ENCODE peak calls at places on chromosome 15, in nine cellular contexts. One of them, this sample, is unnamed.

GRCh38 chr15:61651267-61651666 is 409.0 kb downstream of the VPS13C start:
- DNase-seq in hepatocyte: no peak
- DNase-seq in GM23338: no peak
- DNase-seq in GM23248: no peak
- DNase-seq in HCT116: no peak
- DNase-seq in OCI-LY7: no peak
- DNase-seq in PC-3: no peak
- DNase-seq in MM.1S: no peak
- DNase-seq in neural progenitor cell: peak; percentile 21
- DNase-seq in this sample: no peak

GRCh38 chr15:71595846-71596553 is 214.4 kb upstream of the NR2E3 start:
- DNase-seq in hepatocyte: no peak
- DNase-seq in GM23338: no peak
- DNase-seq in GM23248: peak; percentile 55
- DNase-seq in HCT116: no peak
- DNase-seq in OCI-LY7: no peak
- DNase-seq in PC-3: no peak
- DNase-seq in MM.1S: no peak
- DNase-seq in neural progenitor cell: no peak
- DNase-seq in this sample: no peak

GRCh38 chr15:33586791-33587697 is 276.3 kb downstream of the RYR3 start:
- DNase-seq in hepatocyte: no peak
- DNase-seq in GM23338: no peak
- DNase-seq in GM23248: no peak
- DNase-seq in HCT116: no peak
- DNase-seq in OCI-LY7: no peak
- DNase-seq in PC-3: no peak
- DNase-seq in MM.1S: no peak
- DNase-seq in neural progenitor cell: no peak
- DNase-seq in this sample: no peak

GRCh38 chr15:40295870-40296560 is 11.7 kb downstream of the PLCB2 start:
- DNase-seq in hepatocyte: no peak
- DNase-seq in GM23338: no peak
- DNase-seq in GM23248: peak; percentile 16
- DNase-seq in HCT116: no peak
- DNase-seq in OCI-LY7: no peak
- DNase-seq in PC-3: no peak
- DNase-seq in MM.1S: no peak
- DNase-seq in neural progenitor cell: no peak
- DNase-seq in this sample: no peak

GRCh38 chr15:82100116-82100795 is 54.4 kb upstream of the MEX3B start:
- DNase-seq in hepatocyte: no peak
- DNase-seq in GM23338: peak; percentile 46
- DNase-seq in GM23248: peak; percentile 31
- DNase-seq in HCT116: no peak
- DNase-seq in OCI-LY7: no peak
- DNase-seq in PC-3: no peak
- DNase-seq in MM.1S: no peak
- DNase-seq in neural progenitor cell: peak; percentile 15
- DNase-seq in this sample: no peak

GRCh38 chr15:49040151-49040550 is 6.1 kb downstream of the SECISBP2L start:
- DNase-seq in hepatocyte: no peak
- DNase-seq in GM23338: no peak
- DNase-seq in GM23248: no peak
- DNase-seq in HCT116: no peak
- DNase-seq in OCI-LY7: no peak
- DNase-seq in PC-3: no peak
- DNase-seq in MM.1S: no peak
- DNase-seq in neural progenitor cell: no peak
- DNase-seq in this sample: no peak

GRCh38 chr15:93019971-93020370 is 69.0 kb downstream of the RGMA start:
- DNase-seq in hepatocyte: no peak
- DNase-seq in GM23338: no peak
- DNase-seq in GM23248: no peak
- DNase-seq in HCT116: no peak
- DNase-seq in OCI-LY7: no peak
- DNase-seq in PC-3: no peak
- DNase-seq in MM.1S: no peak
- DNase-seq in neural progenitor cell: no peak
- DNase-seq in this sample: no peak

GRCh38 chr15:67373971-67374370 is 119.4 kb downstream of the IQCH start:
- DNase-seq in hepatocyte: no peak
- DNase-seq in GM23338: no peak
- DNase-seq in GM23248: no peak
- DNase-seq in HCT116: no peak
- DNase-seq in OCI-LY7: no peak
- DNase-seq in PC-3: no peak
- DNase-seq in MM.1S: no peak
- DNase-seq in neural progenitor cell: no peak
- DNase-seq in this sample: no peak

GRCh38 chr15:69497634-69498033 is 45.0 kb downstream of the RPLP1 start:
- DNase-seq in hepatocyte: no peak
- DNase-seq in GM23338: no peak
- DNase-seq in GM23248: no peak
- DNase-seq in HCT116: no peak
- DNase-seq in OCI-LY7: no peak
- DNase-seq in PC-3: no peak
- DNase-seq in MM.1S: no peak
- DNase-seq in neural progenitor cell: no peak
- DNase-seq in this sample: no peak

GRCh38 chr15:38671675-38672141 is 107.1 kb upstream of the RASGRP1 start:
- DNase-seq in hepatocyte: no peak
- DNase-seq in GM23338: no peak
- DNase-seq in GM23248: peak; percentile 57
- DNase-seq in HCT116: no peak
- DNase-seq in OCI-LY7: peak; percentile 27
- DNase-seq in PC-3: no peak
- DNase-seq in MM.1S: no peak
- DNase-seq in neural progenitor cell: no peak
- DNase-seq in this sample: peak; percentile 9

GRCh38 chr15:92322566-92323355 is 70.9 kb upstream of the ST8SIA2 start:
- DNase-seq in hepatocyte: no peak
- DNase-seq in GM23338: no peak
- DNase-seq in GM23248: no peak
- DNase-seq in HCT116: no peak
- DNase-seq in OCI-LY7: no peak
- DNase-seq in PC-3: no peak
- DNase-seq in MM.1S: no peak
- DNase-seq in neural progenitor cell: no peak
- DNase-seq in this sample: no peak

GRCh38 chr15:86162676-86163075 is 83.0 kb downstream of the AGBL1 start:
- DNase-seq in hepatocyte: no peak
- DNase-seq in GM23338: no peak
- DNase-seq in GM23248: no peak
- DNase-seq in HCT116: no peak
- DNase-seq in OCI-LY7: no peak
- DNase-seq in PC-3: no peak
- DNase-seq in MM.1S: no peak
- DNase-seq in neural progenitor cell: no peak
- DNase-seq in this sample: no peak

GRCh38 chr15:40302981-40303380 is 4.8 kb downstream of the PLCB2 start:
- DNase-seq in hepatocyte: no peak
- DNase-seq in GM23338: no peak
- DNase-seq in GM23248: no peak
- DNase-seq in HCT116: no peak
- DNase-seq in OCI-LY7: no peak
- DNase-seq in PC-3: no peak
- DNase-seq in MM.1S: no peak
- DNase-seq in neural progenitor cell: no peak
- DNase-seq in this sample: no peak

GRCh38 chr15:46543626-46544025 is 908.8 kb downstream of the SQOR start:
- DNase-seq in hepatocyte: no peak
- DNase-seq in GM23338: no peak
- DNase-seq in GM23248: no peak
- DNase-seq in HCT116: no peak
- DNase-seq in OCI-LY7: no peak
- DNase-seq in PC-3: no peak
- DNase-seq in MM.1S: no peak
- DNase-seq in neural progenitor cell: no peak
- DNase-seq in this sample: no peak
- TF ChIP-seq EZH2phosphoT487 in hepatocyte: no peak
- TF ChIP-seq EZH2phosphoT487 in GM23338: no peak
- TF ChIP-seq EZH2phosphoT487 in GM23248: no peak
- TF ChIP-seq EZH2phosphoT487 in HCT116: no peak
- TF ChIP-seq EZH2phosphoT487 in OCI-LY7: no peak
- TF ChIP-seq EZH2phosphoT487 in PC-3: no peak
- TF ChIP-seq EZH2phosphoT487 in MM.1S: no peak
- TF ChIP-seq EZH2phosphoT487 in neural progenitor cell: no peak
- TF ChIP-seq EZH2phosphoT487 in this sample: no peak

DNA sequence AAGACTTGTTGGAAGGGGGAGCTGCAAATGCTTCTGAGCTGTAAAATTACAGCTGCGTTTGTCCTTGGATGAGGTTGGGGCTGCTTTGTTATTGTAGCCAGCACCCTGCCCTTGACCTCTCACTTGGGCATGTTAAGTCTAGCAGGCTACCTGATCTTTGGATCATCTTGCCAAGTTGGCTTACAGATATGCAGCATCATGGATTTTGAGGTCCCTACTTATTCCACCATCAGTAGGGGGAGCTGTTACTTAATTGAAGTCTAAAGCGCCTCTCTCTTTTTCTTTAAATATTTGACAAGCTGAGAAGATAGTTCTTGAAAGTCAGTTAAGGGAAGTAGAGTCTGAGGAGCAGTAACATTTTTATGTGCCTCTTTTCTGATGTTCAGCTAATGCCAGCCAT is 793.0 kb downstream of the MCTP2 start:
- DNase-seq in hepatocyte: peak; percentile 54
- DNase-seq in GM23338: peak; percentile 86
- DNase-seq in GM23248: peak; percentile 73
- DNase-seq in HCT116: peak; percentile 24
- DNase-seq in OCI-LY7: peak; percentile 19
- DNase-seq in PC-3: peak; percentile 60
- DNase-seq in MM.1S: peak; percentile 46
- DNase-seq in neural progenitor cell: peak; percentile 71
- DNase-seq in this sample: no peak
- TF ChIP-seq EZH2phosphoT487 in hepatocyte: no peak
- TF ChIP-seq EZH2phosphoT487 in GM23338: no peak
- TF ChIP-seq EZH2phosphoT487 in GM23248: no peak
- TF ChIP-seq EZH2phosphoT487 in HCT116: no peak
- TF ChIP-seq EZH2phosphoT487 in OCI-LY7: no peak
- TF ChIP-seq EZH2phosphoT487 in PC-3: no peak
- TF ChIP-seq EZH2phosphoT487 in MM.1S: no peak
- TF ChIP-seq EZH2phosphoT487 in neural progenitor cell: no peak
- TF ChIP-seq EZH2phosphoT487 in this sample: no peak

DNA sequence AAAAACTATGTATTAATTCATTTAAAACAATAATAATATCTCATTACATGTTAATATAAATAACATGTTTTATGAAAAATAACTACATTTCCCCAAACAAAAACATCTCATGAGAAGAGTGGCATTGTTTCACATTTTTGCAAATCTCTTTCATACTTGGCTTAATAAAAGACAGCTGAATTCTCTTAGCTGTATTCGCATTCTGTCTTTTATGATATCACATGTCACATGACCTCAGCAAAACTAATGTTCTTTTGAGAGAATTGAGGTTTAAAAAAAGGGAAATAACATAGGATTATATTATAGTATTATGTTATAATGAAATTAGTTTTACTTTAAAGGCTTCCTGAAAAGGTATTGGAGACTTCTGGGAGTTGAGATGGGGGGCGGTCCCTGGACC is 48.4 kb upstream of the SPPL2A start:
- DNase-seq in hepatocyte: no peak
- DNase-seq in GM23338: no peak
- DNase-seq in GM23248: peak; percentile 17
- DNase-seq in HCT116: no peak
- DNase-seq in OCI-LY7: no peak
- DNase-seq in PC-3: no peak
- DNase-seq in MM.1S: no peak
- DNase-seq in neural progenitor cell: no peak
- DNase-seq in this sample: no peak
- TF ChIP-seq EZH2phosphoT487 in hepatocyte: no peak
- TF ChIP-seq EZH2phosphoT487 in GM23338: no peak
- TF ChIP-seq EZH2phosphoT487 in GM23248: no peak
- TF ChIP-seq EZH2phosphoT487 in HCT116: no peak
- TF ChIP-seq EZH2phosphoT487 in OCI-LY7: no peak
- TF ChIP-seq EZH2phosphoT487 in PC-3: no peak
- TF ChIP-seq EZH2phosphoT487 in MM.1S: no peak
- TF ChIP-seq EZH2phosphoT487 in neural progenitor cell: no peak
- TF ChIP-seq EZH2phosphoT487 in this sample: no peak

GRCh38 chr15:51229907-51230328 is 108.5 kb downstream of the CYP19A1 start:
- DNase-seq in hepatocyte: peak; percentile 48
- DNase-seq in GM23338: peak; percentile 64
- DNase-seq in GM23248: peak; percentile 72
- DNase-seq in HCT116: no peak
- DNase-seq in OCI-LY7: peak; percentile 2
- DNase-seq in PC-3: peak; percentile 31
- DNase-seq in MM.1S: peak; percentile 69
- DNase-seq in neural progenitor cell: peak; percentile 65
- DNase-seq in this sample: peak; percentile 55

GRCh38 chr15:51223771-51224229 is 114.6 kb downstream of the CYP19A1 start:
- DNase-seq in hepatocyte: no peak
- DNase-seq in GM23338: no peak
- DNase-seq in GM23248: peak; percentile 96
- DNase-seq in HCT116: peak; percentile 65
- DNase-seq in OCI-LY7: no peak
- DNase-seq in PC-3: peak; percentile 78
- DNase-seq in MM.1S: no peak
- DNase-seq in neural progenitor cell: no peak
- DNase-seq in this sample: no peak

GRCh38 chr15:51226813-51227212 is 111.6 kb downstream of the CYP19A1 start:
- DNase-seq in hepatocyte: no peak
- DNase-seq in GM23338: no peak
- DNase-seq in GM23248: no peak
- DNase-seq in HCT116: no peak
- DNase-seq in OCI-LY7: no peak
- DNase-seq in PC-3: no peak
- DNase-seq in MM.1S: no peak
- DNase-seq in neural progenitor cell: no peak
- DNase-seq in this sample: no peak

GRCh38 chr15:51224428-51224827 is 114.0 kb downstream of the CYP19A1 start:
- DNase-seq in hepatocyte: no peak
- DNase-seq in GM23338: no peak
- DNase-seq in GM23248: peak; percentile 53
- DNase-seq in HCT116: no peak
- DNase-seq in OCI-LY7: no peak
- DNase-seq in PC-3: no peak
- DNase-seq in MM.1S: no peak
- DNase-seq in neural progenitor cell: no peak
- DNase-seq in this sample: no peak

DNA sequence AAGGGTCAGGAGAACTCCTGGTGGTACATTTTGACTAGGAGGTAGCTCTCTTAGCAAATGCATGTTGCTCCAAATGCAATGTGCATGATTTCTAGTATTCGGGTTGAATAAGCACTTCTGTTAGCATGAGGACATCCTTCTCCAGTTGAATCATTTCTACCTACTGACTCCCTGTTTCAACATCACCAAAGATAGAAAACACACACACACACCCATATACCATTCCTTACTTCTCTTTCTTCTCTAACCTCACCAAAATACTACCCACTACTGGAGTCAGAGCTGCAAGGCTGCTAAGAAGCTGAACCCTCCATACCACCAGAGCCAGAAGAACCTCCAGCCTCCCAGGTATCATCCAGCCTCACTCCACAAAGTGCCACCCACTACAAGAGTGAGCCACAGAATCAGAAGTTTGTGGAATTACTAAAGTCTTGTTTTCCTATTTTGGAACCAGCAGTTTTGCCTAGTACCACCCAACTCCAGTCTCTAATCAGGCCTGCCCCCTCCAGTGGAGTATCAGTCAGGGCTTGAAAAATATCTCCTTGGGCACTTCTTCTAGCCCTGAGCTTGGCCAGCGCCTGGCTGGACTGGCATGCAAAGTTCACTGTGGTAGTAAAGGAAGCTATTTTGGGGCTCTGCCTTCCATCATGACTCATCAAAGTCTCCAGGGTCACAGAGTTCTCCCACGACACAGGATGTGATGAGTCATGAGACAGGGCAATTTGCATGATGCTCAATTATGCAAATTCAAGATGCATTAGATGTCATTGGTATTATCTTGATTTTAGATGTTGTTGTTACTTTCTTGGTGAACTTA is 110.2 kb downstream of the CYP19A1 start:
- DNase-seq in hepatocyte: peak; percentile 23
- DNase-seq in GM23338: peak; percentile 42
- DNase-seq in GM23248: peak; percentile 96
- DNase-seq in HCT116: peak; percentile 54
- DNase-seq in OCI-LY7: no peak
- DNase-seq in PC-3: peak; percentile 52
- DNase-seq in MM.1S: peak; percentile 81
- DNase-seq in neural progenitor cell: no peak
- DNase-seq in this sample: no peak
- TF ChIP-seq EZH2phosphoT487 in hepatocyte: no peak
- TF ChIP-seq EZH2phosphoT487 in GM23338: no peak
- TF ChIP-seq EZH2phosphoT487 in GM23248: no peak
- TF ChIP-seq EZH2phosphoT487 in HCT116: no peak
- TF ChIP-seq EZH2phosphoT487 in OCI-LY7: no peak
- TF ChIP-seq EZH2phosphoT487 in PC-3: no peak
- TF ChIP-seq EZH2phosphoT487 in MM.1S: no peak
- TF ChIP-seq EZH2phosphoT487 in neural progenitor cell: no peak
- TF ChIP-seq EZH2phosphoT487 in this sample: no peak